ENCODE peak calls at places on chromosomes 1 and 21, in five cellular contexts. One of them, this sample, is unnamed.

GRCh38 chr1:35567947-35568558 is 5.1 kb upstream of the TFAP2E start:
- DNase-seq in K562: no peak
- DNase-seq in brain microvascular endothelial cell: no peak
- DNase-seq in endodermal cell: no peak
- DNase-seq in fibroblast of lung: no peak
- DNase-seq in this sample: no peak

GRCh38 chr1:11886986-11887665 is 28.4 kb upstream of the NPPB start:
- DNase-seq in K562: no peak
- DNase-seq in brain microvascular endothelial cell: no peak
- DNase-seq in endodermal cell: no peak
- DNase-seq in fibroblast of lung: no peak
- DNase-seq in this sample: no peak

GRCh38 chr1:27856561-27857343 is 15.6 kb upstream of the THEMIS2 start:
- DNase-seq in K562: no peak
- DNase-seq in brain microvascular endothelial cell: no peak
- DNase-seq in endodermal cell: no peak
- DNase-seq in fibroblast of lung: no peak
- DNase-seq in this sample: no peak

GRCh38 chr1:101037316-101037715 is 11.7 kb upstream of the DPH5 start:
- DNase-seq in K562: no peak
- DNase-seq in brain microvascular endothelial cell: no peak
- DNase-seq in endodermal cell: no peak
- DNase-seq in fibroblast of lung: no peak
- DNase-seq in this sample: no peak

GRCh38 chr1:145999321-146000024 is 3.1 kb upstream of the TXNIP start:
- DNase-seq in K562: no peak
- DNase-seq in brain microvascular endothelial cell: no peak
- DNase-seq in endodermal cell: peak
- DNase-seq in fibroblast of lung: no peak
- DNase-seq in this sample: no peak

GRCh38 chr1:157540852-157541251 is 11.5 kb downstream of the FCRL5 start:
- DNase-seq in K562: no peak
- DNase-seq in brain microvascular endothelial cell: no peak
- DNase-seq in endodermal cell: no peak
- DNase-seq in fibroblast of lung: no peak
- DNase-seq in this sample: no peak

GRCh38 chr1:38128926-38129453 is 82.4 kb upstream of the POU3F1 start:
- DNase-seq in K562: no peak
- DNase-seq in brain microvascular endothelial cell: no peak
- DNase-seq in endodermal cell: peak
- DNase-seq in fibroblast of lung: no peak
- DNase-seq in this sample: no peak

GRCh38 chr1:40845895-40846294 is 16.3 kb downstream of the CITED4 start:
- DNase-seq in K562: no peak
- DNase-seq in brain microvascular endothelial cell: no peak
- DNase-seq in endodermal cell: no peak
- DNase-seq in fibroblast of lung: no peak
- DNase-seq in this sample: no peak

GRCh38 chr1:30740952-30741894 is 16.4 kb downstream of the LAPTM5 start:
- DNase-seq in K562: no peak
- DNase-seq in brain microvascular endothelial cell: no peak
- DNase-seq in endodermal cell: peak
- DNase-seq in fibroblast of lung: peak
- DNase-seq in this sample: no peak

GRCh38 chr1:193320281-193320680 is 133.9 kb upstream of the B3GALT2 start:
- DNase-seq in K562: no peak
- DNase-seq in brain microvascular endothelial cell: no peak
- DNase-seq in endodermal cell: no peak
- DNase-seq in fibroblast of lung: no peak
- DNase-seq in this sample: peak

GRCh38 chr1:193325042-193325441 is 138.6 kb upstream of the B3GALT2 start:
- DNase-seq in K562: no peak
- DNase-seq in brain microvascular endothelial cell: no peak
- DNase-seq in endodermal cell: no peak
- DNase-seq in fibroblast of lung: no peak
- DNase-seq in this sample: no peak

GRCh38 chr1:193321242-193321842 is 134.9 kb upstream of the B3GALT2 start:
- DNase-seq in K562: no peak
- DNase-seq in brain microvascular endothelial cell: peak
- DNase-seq in endodermal cell: no peak
- DNase-seq in fibroblast of lung: peak
- DNase-seq in this sample: peak

GRCh38 chr1:193325771-193326170 is 139.4 kb upstream of the B3GALT2 start:
- DNase-seq in K562: no peak
- DNase-seq in brain microvascular endothelial cell: no peak
- DNase-seq in endodermal cell: no peak
- DNase-seq in fibroblast of lung: peak
- DNase-seq in this sample: peak

GRCh38 chr1:193322218-193322617 is 135.8 kb upstream of the B3GALT2 start:
- DNase-seq in K562: no peak
- DNase-seq in brain microvascular endothelial cell: peak
- DNase-seq in endodermal cell: no peak
- DNase-seq in fibroblast of lung: peak
- DNase-seq in this sample: peak
- H3K4me3 ChIP-seq in K562: no peak
- H3K4me3 ChIP-seq in brain microvascular endothelial cell: no peak
- H3K4me3 ChIP-seq in endodermal cell: no peak
- H3K4me3 ChIP-seq in fibroblast of lung: no peak
- H3K4me3 ChIP-seq in this sample: no peak

DNA sequence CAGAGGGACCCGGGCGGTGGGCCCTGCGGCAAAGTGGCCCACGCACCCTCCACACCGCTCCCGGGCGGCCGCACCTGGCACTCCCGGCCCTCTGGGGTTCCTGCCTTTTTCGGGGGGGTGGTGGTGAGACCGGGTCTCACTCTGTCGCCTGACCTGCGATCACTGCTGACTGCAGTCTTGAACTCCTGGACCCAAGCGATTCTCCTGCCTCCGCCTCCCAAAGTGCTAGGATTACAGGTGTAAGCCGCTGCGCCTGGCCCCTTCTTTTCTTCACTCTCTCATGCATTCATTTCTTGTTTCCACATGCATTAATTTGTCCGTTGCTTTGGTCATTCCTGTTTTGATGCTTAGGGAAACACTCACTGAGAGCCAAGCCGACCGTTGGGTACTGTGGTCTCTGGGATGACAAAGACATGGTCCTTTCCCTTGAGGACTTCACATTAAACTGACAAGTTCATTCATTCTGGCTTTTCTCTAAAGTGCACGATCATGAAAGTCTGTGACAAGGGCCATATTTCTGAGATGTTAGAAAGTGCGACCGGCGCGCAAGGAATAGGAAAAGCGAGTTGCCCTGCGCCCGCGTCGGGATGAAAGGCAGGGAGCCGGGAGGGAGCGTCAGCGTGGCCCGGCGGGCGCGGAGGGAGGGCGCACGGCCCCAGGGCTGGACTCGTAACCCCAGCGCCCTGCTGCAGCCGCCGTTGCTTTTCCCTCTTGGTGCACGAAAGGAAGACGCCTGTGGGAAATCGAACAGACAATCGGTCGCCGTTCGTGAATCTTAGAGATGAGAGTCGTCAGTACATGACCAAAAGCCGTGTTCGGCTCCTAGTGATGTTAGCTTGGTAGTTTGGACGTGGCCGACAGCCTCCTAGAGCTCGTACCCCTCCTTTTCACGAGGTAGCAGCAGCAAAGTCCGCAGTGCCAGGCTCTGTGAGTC is 1.0 kb upstream of the MCOLN2 start:
- DNase-seq in K562: no peak
- DNase-seq in brain microvascular endothelial cell: no peak
- DNase-seq in endodermal cell: peak
- DNase-seq in fibroblast of lung: peak
- DNase-seq in this sample: peak
- TF ChIP-seq CTCF in K562: no peak
- TF ChIP-seq CTCF in brain microvascular endothelial cell: no peak
- TF ChIP-seq CTCF in endodermal cell: no peak
- TF ChIP-seq CTCF in fibroblast of lung: no peak
- TF ChIP-seq CTCF in this sample: no peak

DNA sequence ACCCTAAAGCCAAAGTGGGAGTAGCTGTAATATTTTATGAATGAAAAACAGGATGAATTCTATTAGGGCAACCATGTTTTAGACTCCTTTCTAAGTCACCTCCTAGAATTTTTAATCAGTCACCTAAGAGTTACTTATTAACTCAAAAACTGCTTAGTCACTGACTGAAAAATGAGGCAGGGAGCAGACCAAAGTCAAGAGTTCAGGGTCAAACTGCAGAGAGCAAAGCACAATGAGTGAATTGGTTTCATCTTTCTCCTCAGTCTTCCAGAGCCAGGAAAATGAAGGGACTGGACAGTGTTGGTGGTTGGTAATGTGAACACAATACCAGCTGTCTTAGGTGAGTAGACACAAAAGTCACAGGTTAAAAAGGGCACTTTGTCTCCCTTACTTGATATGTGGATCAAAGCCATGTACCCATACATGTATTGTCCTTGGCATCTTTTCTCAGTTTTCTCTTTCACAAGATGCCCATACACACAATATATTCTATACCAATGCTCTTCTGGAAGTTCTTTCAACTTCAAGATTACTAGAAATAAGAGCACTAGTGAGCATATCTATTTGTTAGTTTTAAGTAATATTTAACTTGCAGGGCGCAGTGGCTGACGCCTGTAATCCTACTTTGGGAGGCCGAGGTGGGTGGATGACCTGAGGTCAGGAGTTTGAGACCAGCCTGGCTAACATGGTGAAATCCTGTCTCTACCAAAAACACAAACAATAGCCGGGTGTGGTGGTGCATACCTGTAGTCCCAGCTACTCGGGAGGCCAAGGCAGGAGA is 42.2 kb downstream of the ATP1B1 start:
- DNase-seq in K562: no peak
- DNase-seq in brain microvascular endothelial cell: no peak
- DNase-seq in endodermal cell: no peak
- DNase-seq in fibroblast of lung: no peak
- DNase-seq in this sample: no peak
- H3K4me3 ChIP-seq in K562: no peak
- H3K4me3 ChIP-seq in brain microvascular endothelial cell: no peak
- H3K4me3 ChIP-seq in endodermal cell: no peak
- H3K4me3 ChIP-seq in fibroblast of lung: no peak
- H3K4me3 ChIP-seq in this sample: no peak

GRCh38 chr21:36385233-36385908 is at the start of gene CHAF1B:
- DNase-seq in K562: peak
- DNase-seq in brain microvascular endothelial cell: peak
- DNase-seq in endodermal cell: peak
- DNase-seq in fibroblast of lung: peak
- DNase-seq in this sample: peak
- TF ChIP-seq CTCF in K562: no peak
- TF ChIP-seq CTCF in brain microvascular endothelial cell: no peak
- TF ChIP-seq CTCF in endodermal cell: no peak
- TF ChIP-seq CTCF in fibroblast of lung: no peak
- TF ChIP-seq CTCF in this sample: no peak

GRCh38 chr1:207886227-207886626 is 24.7 kb downstream of the CD34 start:
- DNase-seq in K562: no peak
- DNase-seq in brain microvascular endothelial cell: no peak
- DNase-seq in endodermal cell: peak
- DNase-seq in fibroblast of lung: no peak
- DNase-seq in this sample: no peak
- H3K4me3 ChIP-seq in K562: no peak
- H3K4me3 ChIP-seq in brain microvascular endothelial cell: no peak
- H3K4me3 ChIP-seq in endodermal cell: no peak
- H3K4me3 ChIP-seq in fibroblast of lung: no peak
- H3K4me3 ChIP-seq in this sample: no peak

GRCh38 chr1:237681210-237681609 is 209.5 kb downstream of the ZP4 start:
- DNase-seq in K562: no peak
- DNase-seq in brain microvascular endothelial cell: no peak
- DNase-seq in endodermal cell: no peak
- DNase-seq in fibroblast of lung: no peak
- DNase-seq in this sample: no peak

GRCh38 chr1:237679687-237680086 is 211.0 kb downstream of the ZP4 start:
- DNase-seq in K562: no peak
- DNase-seq in brain microvascular endothelial cell: no peak
- DNase-seq in endodermal cell: no peak
- DNase-seq in fibroblast of lung: no peak
- DNase-seq in this sample: no peak

GRCh38 chr1:237672748-237673147 is 218.0 kb downstream of the ZP4 start:
- DNase-seq in K562: no peak
- DNase-seq in brain microvascular endothelial cell: no peak
- DNase-seq in endodermal cell: no peak
- DNase-seq in fibroblast of lung: no peak
- DNase-seq in this sample: no peak

GRCh38 chr1:237677979-237678378 is 212.7 kb downstream of the ZP4 start:
- DNase-seq in K562: no peak
- DNase-seq in brain microvascular endothelial cell: peak
- DNase-seq in endodermal cell: no peak
- DNase-seq in fibroblast of lung: peak
- DNase-seq in this sample: peak
- TF ChIP-seq CTCF in K562: no peak
- TF ChIP-seq CTCF in brain microvascular endothelial cell: no peak
- TF ChIP-seq CTCF in endodermal cell: peak
- TF ChIP-seq CTCF in fibroblast of lung: no peak
- TF ChIP-seq CTCF in this sample: no peak

GRCh38 chr1:239383714-239384113 is 2.7 kb upstream of the CHRM3 start:
- DNase-seq in K562: no peak
- DNase-seq in brain microvascular endothelial cell: no peak
- DNase-seq in endodermal cell: no peak
- DNase-seq in fibroblast of lung: no peak
- DNase-seq in this sample: no peak

GRCh38 chr1:239389703-239390102 is 3.3 kb downstream of the CHRM3 start:
- DNase-seq in K562: no peak
- DNase-seq in brain microvascular endothelial cell: no peak
- DNase-seq in endodermal cell: no peak
- DNase-seq in fibroblast of lung: peak
- DNase-seq in this sample: no peak

GRCh38 chr1:239388578-239388977 is 2.2 kb downstream of the CHRM3 start:
- DNase-seq in K562: no peak
- DNase-seq in brain microvascular endothelial cell: no peak
- DNase-seq in endodermal cell: no peak
- DNase-seq in fibroblast of lung: peak
- DNase-seq in this sample: no peak

GRCh38 chr1:239386453-239387303 is at the start of gene CHRM3:
- DNase-seq in K562: no peak
- DNase-seq in brain microvascular endothelial cell: no peak
- DNase-seq in endodermal cell: peak
- DNase-seq in fibroblast of lung: peak
- DNase-seq in this sample: no peak

GRCh38 chr1:239387304-239388231 is 1.2 kb downstream of the CHRM3 start:
- DNase-seq in K562: no peak
- DNase-seq in brain microvascular endothelial cell: no peak
- DNase-seq in endodermal cell: peak
- DNase-seq in fibroblast of lung: peak
- DNase-seq in this sample: no peak
- H3K4me3 ChIP-seq in K562: no peak
- H3K4me3 ChIP-seq in brain microvascular endothelial cell: no peak
- H3K4me3 ChIP-seq in endodermal cell: peak
- H3K4me3 ChIP-seq in fibroblast of lung: no peak
- H3K4me3 ChIP-seq in this sample: no peak

This sample was measured in AG10803.